ENCODE peak calls at places on chromosomes 4 and X, in nine cellular contexts. S is Caco-2; A is colonic mucosa; F is heart right ventricle; O is psoas muscle; I is CD4-positive, alpha-beta T cell; T is transverse colon; G is heart left ventricle; N is BE2C. C is an unnamed sample. For H3K9me3, the result is how much of the 10 kb centered on the place peaks cover.

GRCh38 chrX:53939127-53939526 is 105.1 kb downstream of the PHF8 start:
- DNase-seq in T (no peak), G (no peak), O (no peak), I (no peak), S (no peak), F (no peak), N (no peak), A (no peak), C (no peak)

GRCh38 chr4:53040459-53040815 is 178.3 kb downstream of the RASL11B start:
- DNase-seq in T (no peak), A (no peak), G (no peak), F (no peak), O (no peak), S (no peak), I (no peak), N (no peak), C (no peak)

GRCh38 chr4:3206439-3207100 is 42.4 kb upstream of the MSANTD1 start:
- DNase-seq in T (no peak), A (no peak), I (no peak), O (no peak), N (no peak), S (no peak), F (no peak), G (no peak), C (no peak)

GRCh38 chrX:137071596-137071995 is 37.8 kb upstream of the GPR101 start:
- DNase-seq in N (no peak), A (no peak), I (no peak), F (no peak), S (no peak), T (no peak), O (no peak), G (no peak), C (no peak)

GRCh38 chrX:17527135-17527701 is 152.2 kb downstream of the NHS start:
- DNase-seq in G (peak), F (peak), T (no peak), O (no peak), N (no peak), S (no peak), A (peak), I (no peak), C (peak)

GRCh38 chrX:11531226-11531625 is 134.5 kb downstream of the ARHGAP6 start:
- DNase-seq in N (no peak), I (no peak), O (no peak), A (no peak), S (peak), G (no peak), F (no peak), T (no peak), C (no peak)

GRCh38 chr4:130029442-130029841 is 933.5 kb downstream of the C4orf33 start:
- DNase-seq in T (no peak), O (no peak), A (no peak), G (no peak), I (no peak), S (no peak), N (no peak), F (no peak), C (no peak)

GRCh38 chrX:142149919-142150318 is 55.2 kb downstream of the MAGEC2 start:
- DNase-seq in A (no peak), S (no peak), G (no peak), I (no peak), O (no peak), N (no peak), F (no peak), T (no peak), C (no peak)

GRCh38 chrX:111568356-111568755 is 56.9 kb downstream of the SERTM2 start:
- DNase-seq in A (no peak), O (no peak), I (no peak), F (no peak), N (peak), G (no peak), S (peak), T (no peak), C (no peak)

GRCh38 chr4:25857403-25857802 is 5.4 kb downstream of the SEL1L3 start:
- DNase-seq in A (no peak), N (no peak), O (no peak), G (no peak), T (no peak), F (no peak), I (no peak), S (no peak), C (no peak)

GRCh38 chrX:44931441-44931973 is 58.5 kb downstream of the KDM6A start:
- DNase-seq in A (no peak), O (no peak), S (no peak), N (no peak), T (no peak), G (no peak), F (no peak), I (no peak), C (no peak)

GRCh38 chrX:63809158-63809557 is 24.1 kb upstream of the ARHGEF9 start:
- DNase-seq in S (no peak), I (no peak), O (no peak), G (no peak), N (no peak), F (no peak), A (no peak), T (no peak), C (no peak)

GRCh38 chr4:3716034-3716875 is 49.9 kb upstream of the ADRA2C start:
- DNase-seq in N (no peak), S (no peak), A (no peak), F (peak), O (peak), I (no peak), T (no peak), G (peak), C (no peak)

GRCh38 chr4:53476232-53477037 is 99.0 kb downstream of the FIP1L1 start:
- DNase-seq in T (no peak), N (no peak), F (no peak), O (no peak), A (no peak), I (no peak), G (no peak), S (peak), C (no peak)

GRCh38 chrX:2647627-2648026 is 43.5 kb upstream of the CD99 start:
- DNase-seq in F (no peak), S (no peak), N (no peak), I (no peak), G (no peak), O (no peak), A (no peak), T (no peak), C (no peak)

GRCh38 chr4:3630136-3630933 is 98.1 kb upstream of the LRPAP1 start:
- DNase-seq in F (no peak), T (peak), G (peak), A (no peak), N (no peak), S (no peak), O (no peak), I (no peak), C (no peak)

GRCh38 chrX:16786791-16787735 is 797 bp downstream of the TXLNG start:
- DNase-seq in I (peak), A (no peak), N (peak), G (peak), O (peak), F (peak), T (peak), S (peak), C (no peak)

GRCh38 chr4:150354214-150354796 is 227.6 kb upstream of the MAB21L2 start:
- DNase-seq in S (no peak), I (no peak), F (no peak), O (no peak), N (no peak), A (no peak), T (no peak), G (no peak), C (no peak)

GRCh38 chr4:174089711-174090110 is 193.8 kb downstream of the FBXO8 start:
- DNase-seq in O (no peak), G (no peak), A (no peak), F (no peak), T (no peak), N (no peak), I (no peak), S (peak), C (no peak)

GRCh38 chr4:110624016-110624770 is 1.3 kb upstream of the PITX2 start:
- DNase-seq in G (no peak), O (no peak), A (no peak), T (no peak), F (no peak), I (no peak), N (no peak), S (no peak), C (no peak)

GRCh38 chr4:163540977-163541376 is 46.5 kb downstream of the TMA16 start:
- DNase-seq in F (no peak), T (no peak), O (no peak), I (no peak), S (no peak), G (no peak), N (no peak), A (no peak), C (no peak)

GRCh38 chr4:188372856-188373255 is 233.6 kb downstream of the TRIML1 start:
- DNase-seq in T (no peak), F (no peak), A (no peak), N (no peak), O (no peak), G (no peak), I (no peak), S (peak), C (no peak)

GRCh38 chrX:37652053-37652452 is 33.5 kb upstream of the XK start:
- DNase-seq in O (no peak), T (no peak), N (no peak), G (no peak), F (no peak), S (no peak), A (no peak), I (no peak), C (no peak)

GRCh38 chrX:37905436-37906147 is 58.2 kb upstream of the DYNLT3 start:
- DNase-seq in T (no peak), S (peak), I (no peak), G (no peak), O (no peak), N (peak), A (no peak), F (peak), C (no peak)

GRCh38 chrX:2514131-2514530 is 13.4 kb upstream of the DHRSX start:
- DNase-seq in S (no peak), A (no peak), N (no peak), T (no peak), I (no peak), O (no peak), G (no peak), F (no peak), C (no peak)

GRCh38 chr4:12881945-12882589 is 602.1 kb downstream of the RAB28 start:
- DNase-seq in G (no peak), S (no peak), N (no peak), T (no peak), I (no peak), A (no peak), F (no peak), O (no peak), C (no peak)

GRCh38 chr4:68466751-68467150 is 19.5 kb downstream of the TMPRSS11E start:
- DNase-seq in N (no peak), O (no peak), G (no peak), T (no peak), F (no peak), I (no peak), S (no peak), A (no peak), C (no peak)

GRCh38 chrX:151983186-151983585 is 8.7 kb upstream of the GABRE start:
- DNase-seq in N (no peak), F (no peak), O (no peak), G (no peak), I (no peak), S (no peak), A (no peak), T (no peak), C (no peak)

GRCh38 chr4:53706422-53707032 is 115.2 kb upstream of the LNX1 start:
- DNase-seq in I (no peak), T (no peak), N (no peak), O (no peak), G (no peak), S (peak), F (no peak), A (peak), C (no peak)

GRCh38 chr4:53713296-53713695 is 122.0 kb upstream of the LNX1 start:
- DNase-seq in A (no peak), S (no peak), G (no peak), F (no peak), O (no peak), T (no peak), I (no peak), N (peak), C (no peak)

GRCh38 chr4:80017125-80017854 is 55.7 kb downstream of the ANTXR2 start:
- DNase-seq in S (no peak), A (no peak), O (no peak), F (no peak), T (no peak), G (no peak), N (no peak), I (no peak), C (no peak)

GRCh38 chr4:75724867-75725724 is 719 bp downstream of the USO1 start:
- DNase-seq in I (no peak), N (peak), O (peak), T (peak), F (peak), S (peak), G (peak), A (peak), C (peak)

GRCh38 chr4:108919229-108919893 is 156.5 kb upstream of the ETNPPL start:
- DNase-seq in O (no peak), F (no peak), N (no peak), G (no peak), T (no peak), S (no peak), I (no peak), A (no peak), C (no peak)

GRCh38 chrX:41001327-41001726 is 83.9 kb upstream of the USP9X start:
- DNase-seq in G (no peak), I (no peak), F (no peak), N (no peak), O (no peak), S (no peak), T (no peak), A (no peak), C (no peak)

GRCh38 chr4:159010563-159011260 is 92.2 kb upstream of the RAPGEF2 start:
- DNase-seq in S (no peak), N (no peak), A (peak), T (peak), F (peak), I (no peak), G (peak), O (peak), C (peak)

GRCh38 chrX:93673056-93673868 is at the start of gene NAP1L3:
- DNase-seq in A (peak), T (peak), N (peak), O (no peak), S (no peak), G (peak), F (peak), I (peak), C (peak)

GRCh38 chrX:31223817-31224216 is 152.0 kb upstream of the FTHL17 start:
- DNase-seq in G (no peak), S (no peak), O (no peak), A (no peak), F (no peak), I (no peak), N (no peak), T (no peak), C (no peak)

GRCh38 chrX:41045960-41046567 is 39.2 kb upstream of the USP9X start:
- DNase-seq in I (no peak), T (peak), F (no peak), G (no peak), S (no peak), O (no peak), A (peak), N (peak), C (no peak)

GRCh38 chr4:87093443-87094123 is 126.8 kb downstream of the KLHL8 start:
- DNase-seq in F (no peak), A (peak), T (no peak), O (no peak), S (peak), G (no peak), I (peak), N (peak), C (no peak)

GRCh38 chr4:71113294-71113693 is 119.8 kb downstream of the DCK start:
- DNase-seq in O (no peak), G (no peak), S (peak), N (no peak), I (no peak), A (peak), T (peak), F (no peak), C (no peak)

GRCh38 chr4:138164218-138164617 is 77.9 kb downstream of the SLC7A11 start:
- DNase-seq in O (no peak), N (no peak), T (no peak), A (no peak), F (no peak), I (no peak), G (no peak), S (no peak), C (no peak)
- H3K9me3 ChIP-seq in O (under half), N (under half), T (under half), A (under half), F (under half), I (under half), G (under half), S (under half), C (under half)

GRCh38 chrX:82585868-82586267 is 922.2 kb upstream of the POU3F4 start:
- DNase-seq in T (no peak), S (no peak), A (no peak), I (no peak), N (no peak), F (no peak), G (no peak), O (no peak), C (no peak)
- H3K9me3 ChIP-seq in T (under half), S (under half), A (under half), I (under half), N (under half), F (under half), G (under half), O (under half), C (under half)

DNA sequence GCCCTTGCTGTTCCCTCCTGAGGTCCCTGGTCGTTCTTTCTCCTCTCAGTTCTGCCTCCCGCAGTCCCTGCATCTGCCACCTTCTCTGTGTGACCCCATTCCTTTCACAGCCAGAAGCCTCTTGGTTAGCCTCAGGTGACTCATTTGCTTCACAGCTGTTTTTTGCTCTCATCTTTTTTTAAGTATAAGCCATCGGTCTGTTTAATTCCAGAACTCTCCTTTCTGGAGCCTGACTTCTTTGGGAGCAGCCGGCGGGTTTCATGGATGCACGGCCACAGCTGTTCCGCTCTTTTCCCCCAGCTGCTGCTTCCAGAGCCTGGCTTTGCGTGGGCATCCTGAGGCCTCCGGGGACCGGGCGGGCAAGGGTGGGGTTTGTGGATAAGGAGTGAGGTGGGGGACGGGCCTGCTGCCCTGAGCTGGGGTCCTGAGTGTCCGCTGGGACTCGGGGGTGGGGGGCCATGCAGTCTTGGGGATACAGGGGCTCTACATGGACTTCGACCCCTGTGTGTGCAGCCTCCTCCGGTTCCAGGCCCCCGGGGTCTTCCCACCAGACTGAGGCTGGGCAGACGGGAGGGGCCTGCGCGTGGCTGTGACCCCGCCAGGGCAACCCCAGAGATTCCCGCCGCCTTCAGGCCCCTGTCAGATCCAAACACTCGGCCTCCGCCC is 46.7 kb downstream of the PCGF3 start:
- DNase-seq in N (no peak), I (no peak), G (no peak), S (no peak), O (peak), T (no peak), F (peak), A (no peak), C (no peak)
- H3K9me3 ChIP-seq in N (under half), I (under half), G (under half), S (under half), O (under half), T (under half), F (under half), A (under half), C (under half)

DNA sequence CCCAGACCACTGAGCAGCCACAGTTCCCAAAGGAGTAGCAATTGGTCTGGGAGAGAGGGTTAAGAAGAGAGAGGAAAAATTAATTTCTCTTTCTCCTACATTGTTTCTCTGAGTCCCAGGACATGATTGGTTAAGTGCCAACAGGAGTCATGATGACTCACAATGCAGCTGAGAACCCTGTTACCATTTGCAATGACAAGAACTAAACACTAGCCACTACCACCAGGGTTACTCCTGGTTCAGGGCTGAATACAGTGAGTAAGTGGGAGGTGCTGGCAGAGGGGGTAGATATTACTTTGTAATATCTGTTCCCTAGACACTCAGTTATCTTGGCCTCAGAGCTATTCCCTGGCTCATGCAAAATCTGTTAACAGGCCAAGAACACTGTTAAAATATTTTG is 18.0 kb downstream of the ETDC start:
- DNase-seq in G (no peak), N (no peak), F (no peak), S (no peak), T (no peak), A (no peak), I (no peak), O (no peak), C (no peak)
- H3K9me3 ChIP-seq in G (under half), N (under half), F (under half), S (under half), T (under half), A (under half), I (under half), O (under half), C (under half)

GRCh38 chr4:95674451-95675095 is 125.8 kb upstream of the UNC5C start:
- DNase-seq in S (no peak), T (no peak), I (no peak), N (no peak), G (no peak), A (no peak), F (no peak), O (no peak), C (no peak)

GRCh38 chr4:95676190-95676589 is 127.4 kb upstream of the UNC5C start:
- DNase-seq in A (no peak), O (no peak), I (no peak), G (no peak), F (no peak), S (no peak), T (no peak), N (no peak), C (no peak)

GRCh38 chr4:95675623-95676022 is 126.8 kb upstream of the UNC5C start:
- DNase-seq in N (no peak), A (no peak), I (no peak), T (no peak), O (no peak), G (no peak), S (no peak), F (no peak), C (no peak)

DNA sequence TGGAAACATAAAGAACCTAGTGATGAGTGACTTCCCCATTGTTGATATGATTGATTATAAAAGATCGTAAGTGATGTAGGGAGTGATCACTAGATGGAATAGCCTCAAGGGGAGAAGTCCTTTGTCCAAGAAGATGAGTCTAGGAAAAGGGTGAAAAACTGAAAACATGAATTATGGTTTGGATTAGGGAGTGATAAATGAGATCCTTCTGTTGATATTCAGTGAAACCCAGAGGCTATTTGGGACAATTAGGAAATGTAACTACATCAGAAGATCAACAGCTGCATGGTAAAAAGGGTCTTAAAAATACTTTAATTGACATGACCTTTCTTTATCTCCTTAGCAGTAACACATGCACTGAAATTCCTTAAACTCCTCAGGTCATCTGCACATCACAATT is 124.0 kb upstream of the UNC5C start:
- DNase-seq in G (no peak), S (no peak), A (no peak), N (no peak), O (no peak), F (no peak), I (no peak), T (no peak), C (no peak)
- H3K9me3 ChIP-seq in G (under half), S (under half), A (under half), N (under half), O (under half), F (under half), I (under half), T (under half), C (under half)

C was measured in lung.